ENCODE peak calls at places on chromosome 7, in eight cellular contexts. One of them, this sample, is unnamed.
A peak's percentile ranks its signal among the peaks of the same experiment; 100 is the strongest.

GRCh38 chr7:144132262-144132661 is 9.3 kb downstream of the OR2A14 start:
- DNase-seq in GM12864: no peak
- DNase-seq in A549: no peak
- DNase-seq in coronary artery: no peak
- DNase-seq in psoas muscle: no peak
- DNase-seq in natural killer cell: no peak
- DNase-seq in Peyer's patch: no peak
- DNase-seq in fibroblast of lung: no peak
- DNase-seq in this sample: no peak

GRCh38 chr7:50706469-50706937 is 76.2 kb downstream of the GRB10 start:
- DNase-seq in GM12864: no peak
- DNase-seq in natural killer cell: no peak
- DNase-seq in coronary artery: no peak
- DNase-seq in Peyer's patch: no peak
- DNase-seq in A549: peak; percentile 22
- DNase-seq in fibroblast of lung: no peak
- DNase-seq in psoas muscle: no peak
- DNase-seq in this sample: no peak

GRCh38 chr7:71286336-71286735 is 154.4 kb downstream of the GALNT17 start:
- DNase-seq in GM12864: no peak
- DNase-seq in psoas muscle: no peak
- DNase-seq in A549: no peak
- DNase-seq in Peyer's patch: no peak
- DNase-seq in fibroblast of lung: no peak
- DNase-seq in coronary artery: peak; percentile 70
- DNase-seq in natural killer cell: no peak
- DNase-seq in this sample: no peak

GRCh38 chr7:137097111-137097510 is 228.7 kb downstream of the CHRM2 start:
- DNase-seq in A549: no peak
- DNase-seq in psoas muscle: no peak
- DNase-seq in fibroblast of lung: peak; percentile 18
- DNase-seq in GM12864: no peak
- DNase-seq in coronary artery: no peak
- DNase-seq in natural killer cell: no peak
- DNase-seq in Peyer's patch: no peak
- DNase-seq in this sample: no peak

GRCh38 chr7:76396039-76396732 is 13.3 kb downstream of the SSC4D start:
- DNase-seq in GM12864: no peak
- DNase-seq in A549: peak; percentile 60
- DNase-seq in psoas muscle: no peak
- DNase-seq in natural killer cell: no peak
- DNase-seq in Peyer's patch: no peak
- DNase-seq in fibroblast of lung: peak; percentile 47
- DNase-seq in coronary artery: no peak
- DNase-seq in this sample: no peak

GRCh38 chr7:157523371-157523765 is 186.6 kb downstream of the DNAJB6 start:
- DNase-seq in psoas muscle: no peak
- DNase-seq in natural killer cell: no peak
- DNase-seq in Peyer's patch: no peak
- DNase-seq in fibroblast of lung: no peak
- DNase-seq in A549: no peak
- DNase-seq in coronary artery: no peak
- DNase-seq in GM12864: no peak
- DNase-seq in this sample: no peak

GRCh38 chr7:158139499-158139898 is 448.1 kb downstream of the PTPRN2 start:
- DNase-seq in psoas muscle: no peak
- DNase-seq in coronary artery: no peak
- DNase-seq in fibroblast of lung: no peak
- DNase-seq in GM12864: no peak
- DNase-seq in A549: no peak
- DNase-seq in natural killer cell: no peak
- DNase-seq in Peyer's patch: no peak
- DNase-seq in this sample: no peak

GRCh38 chr7:107900496-107900895 is 9.5 kb downstream of the DLD start:
- DNase-seq in coronary artery: no peak
- DNase-seq in fibroblast of lung: no peak
- DNase-seq in natural killer cell: no peak
- DNase-seq in psoas muscle: no peak
- DNase-seq in GM12864: no peak
- DNase-seq in A549: no peak
- DNase-seq in Peyer's patch: no peak
- DNase-seq in this sample: no peak

GRCh38 chr7:91718071-91718470 is 162.4 kb downstream of the MTERF1 start:
- DNase-seq in fibroblast of lung: no peak
- DNase-seq in A549: no peak
- DNase-seq in Peyer's patch: no peak
- DNase-seq in natural killer cell: no peak
- DNase-seq in psoas muscle: no peak
- DNase-seq in GM12864: no peak
- DNase-seq in coronary artery: no peak
- DNase-seq in this sample: no peak

GRCh38 chr7:95558866-95559265 is 37.5 kb downstream of the PDK4 start:
- DNase-seq in A549: no peak
- DNase-seq in GM12864: no peak
- DNase-seq in Peyer's patch: no peak
- DNase-seq in psoas muscle: no peak
- DNase-seq in natural killer cell: no peak
- DNase-seq in fibroblast of lung: no peak
- DNase-seq in coronary artery: no peak
- DNase-seq in this sample: no peak

DNA sequence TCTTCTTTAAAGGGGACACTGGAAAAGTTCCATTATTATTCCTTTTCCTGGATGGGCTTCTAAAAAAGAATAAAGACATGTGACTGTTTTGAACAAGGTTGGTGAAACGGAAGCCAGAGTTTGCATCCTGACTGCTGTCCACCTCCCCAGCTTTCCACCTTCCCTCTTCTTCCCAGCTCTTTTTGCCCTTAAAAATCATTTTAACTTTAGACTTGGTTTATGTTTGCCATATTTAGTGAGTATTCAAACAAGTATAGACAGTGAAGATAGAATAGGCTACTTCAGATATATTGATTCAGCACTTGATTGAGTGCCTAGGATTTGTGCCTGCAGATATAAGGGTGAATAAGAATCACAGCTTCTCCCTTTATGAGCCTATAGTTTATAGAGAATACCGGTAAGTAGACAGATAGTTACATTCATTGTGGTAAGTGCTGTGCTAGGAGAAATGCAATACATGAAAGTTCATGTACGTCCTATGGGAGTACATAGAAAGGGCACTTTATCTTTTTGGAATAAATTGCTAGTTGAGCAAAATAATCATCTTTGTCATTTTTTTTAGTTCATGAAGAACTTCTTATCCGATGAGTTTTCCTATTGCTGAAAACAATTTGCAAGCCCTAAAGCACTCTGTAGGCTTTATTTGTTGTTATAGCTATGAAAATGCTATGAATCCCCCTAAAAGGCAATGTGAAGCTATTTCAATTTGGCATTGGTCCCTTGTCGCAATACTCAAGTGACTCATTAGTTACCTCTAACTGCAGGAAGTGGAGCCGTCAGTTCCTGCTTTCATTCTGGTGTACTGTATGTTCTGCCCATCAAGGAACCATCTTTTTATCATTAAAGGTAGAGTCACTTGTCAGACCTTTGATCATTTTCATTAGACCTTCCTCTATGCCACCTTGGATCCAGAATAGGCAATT is 57.2 kb upstream of the STRIP2 start:
- DNase-seq in Peyer's patch: no peak
- DNase-seq in psoas muscle: no peak
- DNase-seq in GM12864: no peak
- DNase-seq in natural killer cell: no peak
- DNase-seq in coronary artery: no peak
- DNase-seq in fibroblast of lung: peak; percentile 50
- DNase-seq in A549: no peak
- DNase-seq in this sample: peak; percentile 24
- TF ChIP-seq CTCF in Peyer's patch: no peak
- TF ChIP-seq CTCF in psoas muscle: no peak
- TF ChIP-seq CTCF in GM12864: no peak
- TF ChIP-seq CTCF in natural killer cell: no peak
- TF ChIP-seq CTCF in coronary artery: no peak
- TF ChIP-seq CTCF in fibroblast of lung: no peak
- TF ChIP-seq CTCF in A549: peak; percentile 19
- TF ChIP-seq CTCF in this sample: no peak

GRCh38 chr7:123621707-123622106 is 20.1 kb downstream of the ASB15 start:
- DNase-seq in fibroblast of lung: no peak
- DNase-seq in coronary artery: no peak
- DNase-seq in psoas muscle: no peak
- DNase-seq in A549: no peak
- DNase-seq in Peyer's patch: no peak
- DNase-seq in natural killer cell: no peak
- DNase-seq in GM12864: no peak
- DNase-seq in this sample: no peak

GRCh38 chr7:123625254-123625653 is 23.6 kb downstream of the ASB15 start:
- DNase-seq in GM12864: no peak
- DNase-seq in coronary artery: no peak
- DNase-seq in fibroblast of lung: no peak
- DNase-seq in psoas muscle: no peak
- DNase-seq in natural killer cell: no peak
- DNase-seq in Peyer's patch: no peak
- DNase-seq in A549: no peak
- DNase-seq in this sample: no peak

GRCh38 chr7:123627859-123628258 is 26.2 kb downstream of the ASB15 start:
- DNase-seq in GM12864: no peak
- DNase-seq in A549: no peak
- DNase-seq in psoas muscle: no peak
- DNase-seq in coronary artery: no peak
- DNase-seq in Peyer's patch: no peak
- DNase-seq in natural killer cell: no peak
- DNase-seq in fibroblast of lung: no peak
- DNase-seq in this sample: no peak

GRCh38 chr7:123622660-123623386 is 21.2 kb downstream of the ASB15 start:
- DNase-seq in A549: no peak
- DNase-seq in coronary artery: no peak
- DNase-seq in natural killer cell: no peak
- DNase-seq in Peyer's patch: no peak
- DNase-seq in fibroblast of lung: peak; percentile 20
- DNase-seq in GM12864: no peak
- DNase-seq in psoas muscle: no peak
- DNase-seq in this sample: no peak

DNA sequence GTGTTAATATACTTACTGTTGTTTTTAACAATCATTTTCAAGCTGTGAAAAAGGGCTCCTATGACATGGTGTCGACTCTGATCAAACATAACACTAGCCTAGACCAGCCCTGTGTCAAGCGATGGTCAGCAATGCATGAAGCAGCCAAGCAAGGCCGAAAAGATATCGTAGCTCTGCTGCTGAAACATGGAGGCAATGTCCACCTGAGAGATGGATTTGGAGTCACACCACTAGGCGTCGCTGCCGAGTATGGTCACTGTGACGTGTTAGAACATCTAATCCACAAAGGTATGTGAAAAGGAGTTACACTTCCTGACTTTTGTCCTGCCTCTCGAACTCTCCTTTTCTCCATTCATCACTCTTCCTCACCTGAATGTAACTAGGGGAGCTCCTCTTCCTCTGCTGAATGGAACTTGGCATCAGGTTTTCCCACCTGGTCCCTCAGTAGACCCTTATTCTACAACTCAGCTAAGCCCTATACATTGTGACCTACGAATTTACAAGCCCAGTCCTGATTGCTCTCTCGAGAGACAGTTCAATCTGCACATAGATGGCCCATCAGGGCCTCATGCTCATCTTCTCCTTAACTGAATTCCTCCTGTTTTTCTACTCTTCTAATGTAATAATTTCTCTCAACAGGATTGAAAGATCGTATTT is 23.0 kb downstream of the ASB15 start:
- DNase-seq in A549: peak; percentile 73
- DNase-seq in GM12864: peak; percentile 21
- DNase-seq in coronary artery: no peak
- DNase-seq in psoas muscle: peak; percentile 63
- DNase-seq in Peyer's patch: peak; percentile 55
- DNase-seq in fibroblast of lung: no peak
- DNase-seq in natural killer cell: peak; percentile 26
- DNase-seq in this sample: peak; percentile 67
- TF ChIP-seq CTCF in A549: peak; percentile 44
- TF ChIP-seq CTCF in GM12864: peak; percentile 96
- TF ChIP-seq CTCF in coronary artery: no peak
- TF ChIP-seq CTCF in psoas muscle: peak; percentile 54
- TF ChIP-seq CTCF in Peyer's patch: peak; percentile 49
- TF ChIP-seq CTCF in fibroblast of lung: peak; percentile 46
- TF ChIP-seq CTCF in natural killer cell: peak; percentile 50
- TF ChIP-seq CTCF in this sample: peak; percentile 88

GRCh38 chr7:100107125-100107737 is 5.8 kb downstream of the AP4M1 start:
- DNase-seq in Peyer's patch: no peak
- DNase-seq in coronary artery: no peak
- DNase-seq in GM12864: no peak
- DNase-seq in psoas muscle: no peak
- DNase-seq in natural killer cell: no peak
- DNase-seq in fibroblast of lung: no peak
- DNase-seq in A549: no peak
- DNase-seq in this sample: no peak

GRCh38 chr7:100107890-100108289 is 6.4 kb downstream of the AP4M1 start:
- DNase-seq in Peyer's patch: no peak
- DNase-seq in psoas muscle: no peak
- DNase-seq in coronary artery: no peak
- DNase-seq in fibroblast of lung: no peak
- DNase-seq in GM12864: no peak
- DNase-seq in natural killer cell: no peak
- DNase-seq in A549: no peak
- DNase-seq in this sample: no peak

GRCh38 chr7:100111156-100111555 is 8.0 kb downstream of the TAF6 start:
- DNase-seq in Peyer's patch: no peak
- DNase-seq in psoas muscle: no peak
- DNase-seq in GM12864: no peak
- DNase-seq in A549: no peak
- DNase-seq in natural killer cell: no peak
- DNase-seq in coronary artery: no peak
- DNase-seq in fibroblast of lung: no peak
- DNase-seq in this sample: no peak

GRCh38 chr7:100111914-100112313 is 7.2 kb downstream of the TAF6 start:
- DNase-seq in natural killer cell: no peak
- DNase-seq in GM12864: no peak
- DNase-seq in psoas muscle: no peak
- DNase-seq in coronary artery: no peak
- DNase-seq in A549: no peak
- DNase-seq in Peyer's patch: no peak
- DNase-seq in fibroblast of lung: no peak
- DNase-seq in this sample: no peak

GRCh38 chr7:100109521-100110163 is 8.2 kb downstream of the AP4M1 start:
- DNase-seq in coronary artery: no peak
- DNase-seq in GM12864: no peak
- DNase-seq in A549: no peak
- DNase-seq in psoas muscle: no peak
- DNase-seq in Peyer's patch: no peak
- DNase-seq in natural killer cell: no peak
- DNase-seq in fibroblast of lung: no peak
- DNase-seq in this sample: no peak
- TF ChIP-seq CTCF in coronary artery: no peak
- TF ChIP-seq CTCF in GM12864: no peak
- TF ChIP-seq CTCF in A549: no peak
- TF ChIP-seq CTCF in psoas muscle: no peak
- TF ChIP-seq CTCF in Peyer's patch: no peak
- TF ChIP-seq CTCF in natural killer cell: no peak
- TF ChIP-seq CTCF in fibroblast of lung: peak; percentile 15
- TF ChIP-seq CTCF in this sample: no peak

DNA sequence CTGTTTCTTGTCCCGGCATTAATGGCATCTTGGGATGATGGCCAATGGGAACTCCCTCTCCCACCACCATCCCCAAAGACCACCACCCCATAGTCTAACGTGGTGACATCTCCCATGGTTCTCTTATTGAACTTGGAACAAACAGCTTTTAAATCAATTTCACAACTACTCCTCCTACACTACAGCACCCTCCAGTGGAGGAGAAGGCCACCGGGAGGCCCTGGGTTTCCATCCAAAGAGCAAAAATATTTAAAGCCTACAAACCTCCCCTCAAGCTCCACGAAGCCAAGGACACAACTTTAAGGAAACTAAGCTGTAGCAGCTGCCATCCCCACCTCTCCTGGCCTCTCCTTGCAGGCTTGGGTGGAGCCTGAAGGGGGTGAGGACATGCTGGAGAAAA is 94.1 kb upstream of the LANCL2 start:
- DNase-seq in coronary artery: no peak
- DNase-seq in A549: peak; percentile 16
- DNase-seq in Peyer's patch: no peak
- DNase-seq in GM12864: no peak
- DNase-seq in fibroblast of lung: peak; percentile 24
- DNase-seq in psoas muscle: no peak
- DNase-seq in natural killer cell: no peak
- DNase-seq in this sample: no peak
- TF ChIP-seq CTCF in coronary artery: no peak
- TF ChIP-seq CTCF in A549: peak; percentile 36
- TF ChIP-seq CTCF in Peyer's patch: no peak
- TF ChIP-seq CTCF in GM12864: peak; percentile 26
- TF ChIP-seq CTCF in fibroblast of lung: peak; percentile 61
- TF ChIP-seq CTCF in psoas muscle: peak; percentile 14
- TF ChIP-seq CTCF in natural killer cell: no peak
- TF ChIP-seq CTCF in this sample: peak; percentile 34

This sample was measured in GM13977.